ENCODE peak calls at places on chromosomes 1 and 21, in seven cellular contexts. A is foreskin fibroblast, B is PC-3, S is brain microvascular endothelial cell, V is endodermal cell, R is AG10803, W is choroid plexus epithelial cell. P is an unnamed sample.

GRCh38 chr1:19477284-19478240 is 7.8 kb downstream of the CAPZB start:
- DNase-seq in B (no peak), A (no peak), S (no peak), R (no peak), W (peak; percentile 69), V (no peak), P (no peak)

GRCh38 chr1:71677541-71677940 is 596.7 kb upstream of the ZRANB2 start:
- DNase-seq in W (no peak), V (no peak), A (no peak), R (peak; percentile 60), S (no peak), B (no peak), P (no peak)

GRCh38 chr1:202351725-202352124 is 3.2 kb downstream of the PPP1R12B start:
- DNase-seq in W (peak; percentile 70), B (no peak), A (no peak), R (no peak), V (no peak), S (peak; percentile 66), P (no peak)

GRCh38 chr1:26353976-26354820 is at the start of gene CRYBG2:
- DNase-seq in S (no peak), R (no peak), V (no peak), W (no peak), A (no peak), B (peak; percentile 90), P (peak; percentile 23)

GRCh38 chr1:24558902-24559791 is 3.3 kb downstream of the NCMAP start:
- DNase-seq in B (peak; percentile 88), S (peak; percentile 82), R (peak; percentile 48), V (peak; percentile 82), A (peak; percentile 68), W (peak; percentile 88), P (peak; percentile 67)

GRCh38 chr1:12341667-12342066 is 111.8 kb downstream of the VPS13D start:
- DNase-seq in B (no peak), S (no peak), V (no peak), R (no peak), W (no peak), A (no peak), P (no peak)

GRCh38 chr1:101115112-101115511 is 89.5 kb upstream of the DPH5 start:
- DNase-seq in V (no peak), W (no peak), S (no peak), A (no peak), R (peak; percentile 30), B (no peak), P (no peak)

GRCh38 chr21:41806773-41807172 is 39.9 kb upstream of the RIPK4 start:
- DNase-seq in V (no peak), R (no peak), A (no peak), S (no peak), B (no peak), W (no peak), P (no peak)

GRCh38 chr21:32256873-32257620 is 21.8 kb downstream of the MIS18A start:
- DNase-seq in W (peak; percentile 92), B (peak; percentile 65), A (peak; percentile 72), S (peak; percentile 89), R (peak; percentile 93), V (peak; percentile 31), P (peak; percentile 85)

GRCh38 chr1:227449051-227449450 is 114.3 kb upstream of the ZNF678 start:
- DNase-seq in W (no peak), B (peak; percentile 63), V (peak; percentile 83), R (peak; percentile 34), A (peak; percentile 10), S (no peak), P (no peak)

GRCh38 chr1:183058835-183059234 is 35.6 kb downstream of the LAMC1 start:
- DNase-seq in V (no peak), W (peak; percentile 27), R (no peak), A (no peak), S (peak; percentile 68), B (no peak), P (no peak)

GRCh38 chr1:195529881-195530280 is 1078.4 kb downstream of the KCNT2 start:
- DNase-seq in A (no peak), B (no peak), R (no peak), W (no peak), V (no peak), S (no peak), P (no peak)

GRCh38 chr1:207959141-207959825 is 48.4 kb upstream of the CD34 start:
- DNase-seq in B (no peak), W (peak; percentile 56), A (peak; percentile 24), V (peak; percentile 81), R (peak; percentile 55), S (peak; percentile 14), P (peak; percentile 74)

GRCh38 chr1:83704350-83704749 is 294.6 kb downstream of the TTLL7 start:
- DNase-seq in A (no peak), B (peak; percentile 4), W (no peak), V (no peak), R (no peak), S (no peak), P (no peak)

GRCh38 chr1:24186031-24186710 is 918 bp downstream of the IFNLR1 start:
- DNase-seq in A (no peak), B (peak; percentile 45), V (no peak), S (no peak), R (no peak), W (no peak), P (no peak)

GRCh38 chr21:15446193-15446592 is 283.6 kb upstream of the USP25 start:
- DNase-seq in W (no peak), S (no peak), B (no peak), R (no peak), A (no peak), V (no peak), P (no peak)

GRCh38 chr1:109807822-109808680 is 44.3 kb upstream of the EPS8L3 start:
- DNase-seq in W (no peak), S (no peak), V (peak; percentile 49), A (peak; percentile 18), B (peak; percentile 70), R (peak; percentile 60), P (no peak)

GRCh38 chr1:96596226-96596625 is 125.4 kb upstream of the PTBP2 start:
- DNase-seq in V (peak; percentile 87), B (peak; percentile 55), A (no peak), S (peak; percentile 16), W (peak; percentile 53), R (peak; percentile 10), P (no peak)

GRCh38 chr1:162605225-162605927 is 26.9 kb upstream of the DDR2 start:
- DNase-seq in V (no peak), W (peak; percentile 96), R (peak; percentile 87), S (peak; percentile 73), A (peak; percentile 83), B (peak; percentile 100), P (no peak)

GRCh38 chr1:41495171-41495948 is 10.9 kb upstream of the EDN2 start:
- DNase-seq in W (peak; percentile 65), B (peak; percentile 52), V (peak; percentile 87), A (no peak), S (no peak), R (no peak), P (no peak)
- TF ChIP-seq CTCF in W (peak; percentile 55), B (peak; percentile 64), V (peak; percentile 57), A (no peak), S (peak; percentile 62), R (peak; percentile 28), P (no peak)

DNA sequence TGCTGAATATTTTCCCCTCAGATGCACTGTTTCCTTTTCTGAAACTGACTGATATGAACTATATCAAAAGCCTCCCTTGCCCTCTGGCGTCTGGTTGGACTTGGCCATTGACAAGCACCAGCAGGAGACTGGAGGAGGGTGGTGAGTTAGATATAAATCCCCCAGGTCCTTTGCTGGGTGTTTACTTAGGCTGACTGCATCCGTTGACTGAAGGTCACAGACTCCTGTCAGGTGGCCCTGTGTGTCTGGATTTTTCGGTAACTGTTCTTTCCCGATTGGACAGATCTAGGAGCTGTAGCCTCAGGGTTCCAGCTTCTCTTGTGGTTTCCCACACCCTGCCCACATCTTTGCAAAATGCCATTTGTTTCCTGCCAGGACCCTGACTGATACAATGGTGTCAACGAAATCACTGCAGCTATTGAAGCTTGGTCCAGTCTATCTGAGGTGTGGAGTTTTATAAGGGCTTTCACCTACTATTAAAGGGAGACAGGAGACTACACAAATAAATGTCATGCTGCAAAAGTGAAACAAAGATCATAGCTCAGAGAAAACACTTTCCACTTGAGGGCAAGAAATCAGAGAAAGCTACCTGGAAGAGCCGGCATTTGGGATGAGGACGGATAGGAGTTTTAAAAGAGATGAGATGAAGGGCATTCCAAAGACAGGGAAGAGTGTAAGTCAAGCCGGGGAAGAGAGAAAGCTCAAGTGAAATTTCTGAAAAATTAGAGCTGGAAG is 1.5 kb upstream of the MAGI3 start:
- DNase-seq in W (no peak), S (no peak), R (peak; percentile 9), A (no peak), V (peak; percentile 56), B (peak; percentile 88), P (peak; percentile 84)
- H3K4me3 ChIP-seq in W (peak overlapping the region; percentile 82), S (peak overlapping the region; percentile 66), R (peak overlapping the region; percentile 75), A (peak overlapping the region; percentile 88), V (peak overlapping the region; percentile 88), B (peak overlapping the region; percentile 75), P (peak overlapping the region; percentile 89)

GRCh38 chr1:161440312-161440894 is 64.9 kb upstream of the FCGR2A start:
- DNase-seq in B (peak; percentile 84), A (peak; percentile 28), V (peak; percentile 91), R (peak; percentile 60), S (no peak), W (peak; percentile 38), P (peak; percentile 83)

DNA sequence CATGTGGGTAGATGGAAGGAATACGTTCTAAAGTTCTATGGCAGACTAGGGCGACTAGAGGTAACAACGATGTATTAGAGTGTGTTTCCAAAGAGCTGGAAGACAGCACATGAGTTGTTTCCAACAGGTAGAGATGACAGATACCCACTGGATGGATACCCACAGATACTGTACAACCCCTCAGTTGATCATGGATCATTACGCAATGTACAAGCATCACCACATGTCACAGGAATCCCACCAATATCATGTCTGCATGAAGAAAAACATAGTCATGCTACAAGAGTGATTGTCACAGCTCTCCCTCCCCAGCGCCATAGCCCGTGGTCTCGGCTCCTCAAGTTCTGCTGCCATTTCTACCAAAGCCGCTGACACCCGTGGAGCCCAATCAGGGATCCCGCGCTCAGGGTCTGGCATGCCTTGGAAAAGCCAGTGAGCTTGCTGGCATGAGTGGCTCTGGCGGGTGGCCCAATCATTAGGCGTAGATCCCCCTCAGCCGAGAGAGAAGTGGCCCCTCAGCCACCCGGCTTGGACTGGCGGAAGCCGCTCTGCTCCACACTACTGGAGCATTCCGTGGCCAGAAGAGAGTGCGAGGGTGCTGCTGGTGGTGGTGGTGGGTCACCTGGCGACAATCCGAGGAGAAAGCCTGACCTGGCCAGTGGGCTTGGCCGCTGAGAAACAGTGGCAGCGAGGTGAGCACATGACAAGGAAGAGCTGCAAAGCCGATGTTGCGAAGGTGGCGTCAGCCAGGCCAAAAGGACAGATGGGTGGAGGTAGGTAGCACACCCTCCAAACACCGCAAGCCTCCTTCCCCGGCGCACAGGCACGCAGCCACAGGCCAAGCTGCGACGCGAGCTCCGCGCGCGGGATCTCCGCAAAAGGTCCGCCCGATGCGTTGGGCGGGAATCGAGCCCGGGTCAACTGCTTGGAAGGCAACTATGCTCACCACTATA is 65.7 kb upstream of the FCGR2A start:
- DNase-seq in S (peak; percentile 29), R (no peak), V (peak; percentile 83), B (peak; percentile 31), W (peak; percentile 26), A (peak; percentile 6), P (no peak)
- TF ChIP-seq CTCF in S (no peak), R (no peak), V (no peak), B (no peak), W (no peak), A (no peak), P (no peak)

DNA sequence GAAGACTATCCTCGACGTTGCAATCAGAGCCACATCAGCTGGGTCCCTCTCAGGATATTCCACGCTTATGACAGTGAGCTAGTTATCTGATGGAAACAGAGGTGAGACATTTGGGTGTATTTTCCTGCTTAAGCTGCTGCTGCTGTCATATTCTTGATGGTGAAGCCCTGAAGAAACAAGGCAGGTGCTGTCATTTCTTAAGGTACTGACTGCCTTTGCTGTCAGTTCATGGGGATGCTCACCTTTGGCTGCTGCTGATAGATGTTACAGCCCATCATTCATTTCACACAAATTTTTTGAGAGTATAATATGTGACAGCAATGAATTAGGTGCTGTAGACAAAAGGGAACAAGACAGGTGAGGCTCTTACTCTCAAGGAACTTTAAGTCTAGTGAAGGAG is 577.4 kb downstream of the LMO4 start:
- DNase-seq in S (no peak), V (no peak), B (no peak), W (no peak), R (no peak), A (no peak), P (no peak)
- H3K4me3 ChIP-seq in S (no peak overlapping the region), V (no peak overlapping the region), B (no peak overlapping the region), W (no peak overlapping the region), R (no peak overlapping the region), A (no peak overlapping the region), P (no peak overlapping the region)

P was measured in pancreas.